ENCODE peak calls at places on chromosomes 16 and 17, in four cellular contexts. One of them, this sample, is unnamed. For H3K27me3, the result is how much of the 10 kb centered on the place peaks cover.

GRCh38 chr17:64781394-64781793 is 119.3 kb upstream of the SMURF2 start:
- DNase-seq in cardiac muscle cell: peak
- DNase-seq in neuronal stem cell: no peak
- DNase-seq in lung: peak
- DNase-seq in this sample: no peak

GRCh38 chr17:29929006-29929543 is 953 bp downstream of the SSH2 start:
- DNase-seq in neuronal stem cell: peak
- DNase-seq in cardiac muscle cell: peak
- DNase-seq in lung: peak
- DNase-seq in this sample: no peak

GRCh38 chr16:10597184-10597583 is 16.8 kb upstream of the EMP2 start:
- DNase-seq in neuronal stem cell: no peak
- DNase-seq in cardiac muscle cell: no peak
- DNase-seq in lung: no peak
- DNase-seq in this sample: no peak

GRCh38 chr16:89374393-89374948 is 115.9 kb downstream of the ANKRD11 start:
- DNase-seq in neuronal stem cell: no peak
- DNase-seq in cardiac muscle cell: no peak
- DNase-seq in lung: no peak
- DNase-seq in this sample: no peak

GRCh38 chr17:71516149-71516548 is 604.7 kb upstream of the SOX9 start:
- DNase-seq in cardiac muscle cell: no peak
- DNase-seq in neuronal stem cell: no peak
- DNase-seq in lung: no peak
- DNase-seq in this sample: no peak

GRCh38 chr16:64656471-64656870 is 465.4 kb downstream of the CDH11 start:
- DNase-seq in cardiac muscle cell: no peak
- DNase-seq in neuronal stem cell: no peak
- DNase-seq in lung: no peak
- DNase-seq in this sample: no peak

GRCh38 chr17:74295625-74296547 is 21.9 kb downstream of the DNAI2 start:
- DNase-seq in lung: no peak
- DNase-seq in cardiac muscle cell: peak
- DNase-seq in neuronal stem cell: no peak
- DNase-seq in this sample: no peak

GRCh38 chr17:33732116-33732515 is 439.0 kb upstream of the ASIC2 start:
- DNase-seq in cardiac muscle cell: peak
- DNase-seq in lung: no peak
- DNase-seq in neuronal stem cell: peak
- DNase-seq in this sample: no peak

GRCh38 chr17:34899892-34900291 is 61.4 kb downstream of the CCT6B start:
- DNase-seq in cardiac muscle cell: no peak
- DNase-seq in neuronal stem cell: no peak
- DNase-seq in lung: no peak
- DNase-seq in this sample: no peak

GRCh38 chr17:82956726-82957468 is 117.1 kb upstream of the ZNF750 start:
- DNase-seq in cardiac muscle cell: no peak
- DNase-seq in neuronal stem cell: no peak
- DNase-seq in lung: no peak
- DNase-seq in this sample: no peak

GRCh38 chr17:57541472-57542394 is 203.4 kb downstream of the CCDC182 start:
- DNase-seq in neuronal stem cell: no peak
- DNase-seq in cardiac muscle cell: peak
- DNase-seq in lung: no peak
- DNase-seq in this sample: no peak

GRCh38 chr17:45138911-45139532 is 3.5 kb downstream of the ACBD4 start:
- DNase-seq in lung: no peak
- DNase-seq in cardiac muscle cell: no peak
- DNase-seq in neuronal stem cell: no peak
- DNase-seq in this sample: no peak

GRCh38 chr16:67433131-67433719 is 2.3 kb downstream of the HSD11B2 start:
- DNase-seq in neuronal stem cell: no peak
- DNase-seq in lung: no peak
- DNase-seq in cardiac muscle cell: no peak
- DNase-seq in this sample: no peak

GRCh38 chr17:8015957-8016631 is 13.7 kb downstream of the GUCY2D start:
- DNase-seq in lung: peak
- DNase-seq in neuronal stem cell: no peak
- DNase-seq in cardiac muscle cell: peak
- DNase-seq in this sample: no peak

GRCh38 chr16:11619327-11619851 is 32.7 kb upstream of the LITAF start:
- DNase-seq in lung: no peak
- DNase-seq in neuronal stem cell: no peak
- DNase-seq in cardiac muscle cell: no peak
- DNase-seq in this sample: no peak

GRCh38 chr16:85350973-85351372 is 238.7 kb upstream of the CIBAR2 start:
- DNase-seq in neuronal stem cell: no peak
- DNase-seq in lung: peak
- DNase-seq in cardiac muscle cell: peak
- DNase-seq in this sample: no peak

GRCh38 chr16:75280331-75280804 is 28.9 kb upstream of the BCAR1 start:
- DNase-seq in cardiac muscle cell: no peak
- DNase-seq in lung: no peak
- DNase-seq in neuronal stem cell: no peak
- DNase-seq in this sample: no peak

GRCh38 chr16:53099318-53100130 is 44.7 kb downstream of the CHD9 start:
- DNase-seq in neuronal stem cell: peak
- DNase-seq in lung: peak
- DNase-seq in cardiac muscle cell: peak
- DNase-seq in this sample: peak

GRCh38 chr16:66265106-66265415 is 101.4 kb upstream of the CDH5 start:
- DNase-seq in neuronal stem cell: no peak
- DNase-seq in cardiac muscle cell: no peak
- DNase-seq in lung: no peak
- DNase-seq in this sample: no peak

GRCh38 chr17:67879662-67880061 is 54.4 kb downstream of the BPTF start:
- DNase-seq in neuronal stem cell: no peak
- DNase-seq in lung: no peak
- DNase-seq in cardiac muscle cell: no peak
- DNase-seq in this sample: no peak

GRCh38 chr16:65704866-65705265 is 583.0 kb upstream of the CDH11 start:
- DNase-seq in neuronal stem cell: no peak
- DNase-seq in lung: no peak
- DNase-seq in cardiac muscle cell: no peak
- DNase-seq in this sample: no peak

GRCh38 chr17:36461330-36462110 is 25.0 kb upstream of the ZNHIT3 start:
- DNase-seq in cardiac muscle cell: no peak
- DNase-seq in neuronal stem cell: no peak
- DNase-seq in lung: no peak
- DNase-seq in this sample: no peak
- H3K27me3 ChIP-seq in cardiac muscle cell: under half
- H3K27me3 ChIP-seq in neuronal stem cell: under half
- H3K27me3 ChIP-seq in lung: under half
- H3K27me3 ChIP-seq in this sample: under half

DNA sequence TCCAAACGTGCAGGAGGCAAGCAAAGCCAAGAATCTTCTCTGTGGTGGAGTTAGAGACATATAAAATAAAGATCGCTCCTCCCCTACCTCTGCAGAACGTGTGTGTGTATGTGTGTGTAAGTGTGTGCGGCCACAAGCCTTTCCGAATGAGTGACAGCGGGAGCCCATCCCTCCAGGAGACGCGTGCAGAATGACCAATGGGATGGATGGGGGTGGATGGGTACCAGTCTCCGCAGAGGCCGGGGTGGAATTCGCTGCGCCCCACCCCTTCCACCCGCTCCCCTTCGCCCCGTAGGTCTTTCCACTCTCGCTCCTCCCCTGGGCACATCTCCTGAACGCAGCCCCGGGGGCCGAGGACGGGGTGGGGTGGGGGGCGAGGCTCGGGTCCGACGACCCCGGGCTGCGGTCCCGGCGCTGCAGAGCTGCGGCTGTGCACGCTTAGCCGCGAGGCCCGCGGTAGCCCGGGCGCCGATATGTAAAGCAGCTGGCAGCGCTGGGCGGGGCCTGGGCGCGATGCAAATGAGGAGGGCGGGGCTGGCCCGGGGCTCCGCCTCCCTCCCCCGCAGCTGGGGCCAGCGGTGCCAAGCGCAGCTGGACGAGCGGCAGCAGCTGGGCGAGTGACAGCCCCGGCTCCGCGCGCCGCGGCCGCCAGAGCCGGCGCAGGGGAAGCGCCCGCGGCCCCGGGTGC is at the start of gene PRKCB:
- DNase-seq in lung: peak
- DNase-seq in cardiac muscle cell: peak
- DNase-seq in neuronal stem cell: peak
- DNase-seq in this sample: peak
- H3K4me3 ChIP-seq in lung: peak
- H3K4me3 ChIP-seq in cardiac muscle cell: peak
- H3K4me3 ChIP-seq in neuronal stem cell: peak
- H3K4me3 ChIP-seq in this sample: peak

GRCh38 chr17:61335105-61335844 is 64.4 kb upstream of the TBX2 start:
- DNase-seq in lung: no peak
- DNase-seq in cardiac muscle cell: peak
- DNase-seq in neuronal stem cell: no peak
- DNase-seq in this sample: no peak
- H3K27ac ChIP-seq in lung: peak
- H3K27ac ChIP-seq in cardiac muscle cell: no peak
- H3K27ac ChIP-seq in neuronal stem cell: no peak
- H3K27ac ChIP-seq in this sample: no peak

DNA sequence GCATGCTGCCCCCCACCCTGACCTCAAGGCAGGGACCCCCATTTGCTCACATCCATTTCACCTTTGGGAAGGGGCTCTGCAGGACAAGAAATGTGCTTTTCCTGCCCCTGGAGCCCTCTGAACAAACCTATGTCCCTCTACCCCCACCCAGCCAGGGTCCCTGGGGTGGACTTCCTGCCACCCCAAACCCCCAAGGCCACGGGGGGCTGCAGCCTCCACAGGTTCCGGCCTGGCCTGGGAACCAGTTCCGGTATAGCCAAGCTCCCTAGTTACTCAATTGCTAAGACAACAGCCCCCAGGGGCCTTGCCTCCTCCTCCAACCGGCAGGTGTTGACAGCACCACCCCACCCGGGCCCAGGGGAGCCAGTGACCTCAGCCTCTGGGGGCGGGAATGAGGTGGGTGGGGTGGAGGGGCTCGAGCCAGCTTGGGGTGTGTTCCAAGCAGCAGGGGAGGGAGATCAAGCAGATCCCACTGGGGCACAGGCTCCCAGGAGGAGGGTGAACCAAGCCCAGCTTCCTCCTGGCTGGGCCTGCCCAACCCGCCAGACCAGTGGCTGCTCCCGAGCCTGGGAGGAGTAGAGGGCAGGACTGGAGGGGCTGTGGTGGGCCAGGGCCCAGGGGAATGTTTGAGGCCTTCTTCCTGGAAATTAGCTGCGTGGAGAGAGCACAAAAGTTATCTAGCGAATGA is 6.6 kb downstream of the PNMT start:
- DNase-seq in cardiac muscle cell: peak
- DNase-seq in neuronal stem cell: no peak
- DNase-seq in lung: no peak
- DNase-seq in this sample: no peak
- H3K27me3 ChIP-seq in cardiac muscle cell: under half
- H3K27me3 ChIP-seq in neuronal stem cell: under half
- H3K27me3 ChIP-seq in lung: under half
- H3K27me3 ChIP-seq in this sample: under half